ENCODE peak calls at places on chromosomes 16 and 17, in ten cellular contexts. One of them, this sample, is unnamed. For H3K4me1, the result is how much of the 10 kb centered on the place peaks cover.

GRCh38 chr17:35731239-35731931 is at the start of gene RASL10B:
- DNase-seq in aorta: peak
- DNase-seq in Peyer's patch: peak
- DNase-seq in PC-9: no peak
- DNase-seq in fibroblast of lung: peak
- DNase-seq in endodermal cell: peak
- DNase-seq in astrocyte: no peak
- DNase-seq in heart right ventricle: peak
- DNase-seq in CD8-positive, alpha-beta T cell: peak
- DNase-seq in K562: peak
- DNase-seq in this sample: no peak

GRCh38 chr17:80499961-80500665 is 23.7 kb upstream of the NPTX1 start:
- DNase-seq in heart right ventricle: no peak
- DNase-seq in aorta: no peak
- DNase-seq in K562: no peak
- DNase-seq in endodermal cell: no peak
- DNase-seq in astrocyte: no peak
- DNase-seq in CD8-positive, alpha-beta T cell: no peak
- DNase-seq in fibroblast of lung: no peak
- DNase-seq in Peyer's patch: no peak
- DNase-seq in PC-9: no peak
- DNase-seq in this sample: no peak

GRCh38 chr17:13822671-13823070 is 220.9 kb upstream of the HS3ST3A1 start:
- DNase-seq in PC-9: no peak
- DNase-seq in endodermal cell: no peak
- DNase-seq in fibroblast of lung: no peak
- DNase-seq in K562: no peak
- DNase-seq in CD8-positive, alpha-beta T cell: no peak
- DNase-seq in Peyer's patch: no peak
- DNase-seq in astrocyte: no peak
- DNase-seq in aorta: no peak
- DNase-seq in heart right ventricle: no peak
- DNase-seq in this sample: no peak

GRCh38 chr16:29868396-29868795 is 5.4 kb upstream of the CDIPT start:
- DNase-seq in CD8-positive, alpha-beta T cell: no peak
- DNase-seq in K562: no peak
- DNase-seq in astrocyte: no peak
- DNase-seq in endodermal cell: no peak
- DNase-seq in Peyer's patch: no peak
- DNase-seq in heart right ventricle: no peak
- DNase-seq in PC-9: no peak
- DNase-seq in aorta: no peak
- DNase-seq in fibroblast of lung: no peak
- DNase-seq in this sample: no peak

GRCh38 chr17:37212184-37212583 is 163.6 kb upstream of the C17orf78 start:
- DNase-seq in Peyer's patch: no peak
- DNase-seq in fibroblast of lung: no peak
- DNase-seq in PC-9: no peak
- DNase-seq in CD8-positive, alpha-beta T cell: no peak
- DNase-seq in aorta: no peak
- DNase-seq in K562: no peak
- DNase-seq in heart right ventricle: no peak
- DNase-seq in astrocyte: no peak
- DNase-seq in endodermal cell: no peak
- DNase-seq in this sample: no peak

GRCh38 chr16:349211-349610 is 3.3 kb downstream of the AXIN1 start:
- DNase-seq in aorta: no peak
- DNase-seq in astrocyte: no peak
- DNase-seq in PC-9: no peak
- DNase-seq in CD8-positive, alpha-beta T cell: no peak
- DNase-seq in endodermal cell: no peak
- DNase-seq in Peyer's patch: no peak
- DNase-seq in fibroblast of lung: no peak
- DNase-seq in heart right ventricle: no peak
- DNase-seq in K562: no peak
- DNase-seq in this sample: no peak

GRCh38 chr17:28071891-28072606 is 29.6 kb downstream of the NLK start:
- DNase-seq in CD8-positive, alpha-beta T cell: no peak
- DNase-seq in astrocyte: peak
- DNase-seq in heart right ventricle: no peak
- DNase-seq in PC-9: no peak
- DNase-seq in fibroblast of lung: peak
- DNase-seq in endodermal cell: no peak
- DNase-seq in Peyer's patch: no peak
- DNase-seq in K562: no peak
- DNase-seq in aorta: no peak
- DNase-seq in this sample: no peak

GRCh38 chr16:48272837-48273421 is 25.6 kb upstream of the ABCC11 start:
- DNase-seq in fibroblast of lung: peak
- DNase-seq in PC-9: no peak
- DNase-seq in CD8-positive, alpha-beta T cell: no peak
- DNase-seq in heart right ventricle: no peak
- DNase-seq in astrocyte: no peak
- DNase-seq in aorta: no peak
- DNase-seq in Peyer's patch: no peak
- DNase-seq in endodermal cell: no peak
- DNase-seq in K562: no peak
- DNase-seq in this sample: no peak

GRCh38 chr16:53822936-53823529 is 119.1 kb downstream of the FTO start:
- DNase-seq in astrocyte: peak
- DNase-seq in fibroblast of lung: peak
- DNase-seq in aorta: no peak
- DNase-seq in CD8-positive, alpha-beta T cell: peak
- DNase-seq in heart right ventricle: no peak
- DNase-seq in endodermal cell: no peak
- DNase-seq in PC-9: no peak
- DNase-seq in K562: no peak
- DNase-seq in Peyer's patch: no peak
- DNase-seq in this sample: peak

GRCh38 chr17:14791221-14791620 is 473.9 kb downstream of the PMP22 start:
- DNase-seq in CD8-positive, alpha-beta T cell: no peak
- DNase-seq in endodermal cell: no peak
- DNase-seq in PC-9: no peak
- DNase-seq in fibroblast of lung: no peak
- DNase-seq in K562: no peak
- DNase-seq in heart right ventricle: no peak
- DNase-seq in astrocyte: no peak
- DNase-seq in aorta: no peak
- DNase-seq in Peyer's patch: no peak
- DNase-seq in this sample: no peak

GRCh38 chr17:74960739-74961342 is 11.7 kb downstream of the HID1 start:
- DNase-seq in aorta: no peak
- DNase-seq in CD8-positive, alpha-beta T cell: no peak
- DNase-seq in fibroblast of lung: peak
- DNase-seq in endodermal cell: peak
- DNase-seq in astrocyte: peak
- DNase-seq in heart right ventricle: no peak
- DNase-seq in K562: peak
- DNase-seq in Peyer's patch: peak
- DNase-seq in PC-9: no peak
- DNase-seq in this sample: peak

GRCh38 chr17:64386412-64387144 is 4.1 kb downstream of the PECAM1 start:
- DNase-seq in Peyer's patch: peak
- DNase-seq in aorta: peak
- DNase-seq in endodermal cell: no peak
- DNase-seq in fibroblast of lung: no peak
- DNase-seq in PC-9: no peak
- DNase-seq in K562: no peak
- DNase-seq in astrocyte: no peak
- DNase-seq in heart right ventricle: no peak
- DNase-seq in CD8-positive, alpha-beta T cell: no peak
- DNase-seq in this sample: no peak

GRCh38 chr17:48903401-48903800 is 4.8 kb upstream of the UBE2Z start:
- DNase-seq in PC-9: no peak
- DNase-seq in fibroblast of lung: no peak
- DNase-seq in Peyer's patch: no peak
- DNase-seq in K562: no peak
- DNase-seq in aorta: peak
- DNase-seq in astrocyte: no peak
- DNase-seq in CD8-positive, alpha-beta T cell: no peak
- DNase-seq in heart right ventricle: no peak
- DNase-seq in endodermal cell: no peak
- DNase-seq in this sample: no peak

DNA sequence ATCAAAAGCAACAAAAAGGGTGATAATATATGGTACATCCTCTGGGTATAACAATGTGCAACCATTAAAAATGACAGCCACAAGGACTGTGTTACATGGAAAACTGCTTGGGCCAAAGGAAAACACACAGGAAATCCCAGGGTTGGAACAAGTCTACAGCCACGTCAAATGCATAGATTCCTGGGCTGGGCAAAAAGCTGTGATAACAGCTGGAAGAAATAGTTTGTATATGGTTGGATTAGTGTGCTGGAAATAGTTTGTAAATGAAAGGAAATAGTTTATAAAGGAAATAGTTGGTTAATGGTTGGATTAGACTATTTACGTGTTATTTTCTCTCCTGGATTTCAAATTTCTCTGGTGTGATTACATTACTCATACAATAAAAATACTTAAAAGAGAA is 2.6 kb downstream of the HSD17B2 start:
- DNase-seq in endodermal cell: no peak
- DNase-seq in PC-9: no peak
- DNase-seq in astrocyte: no peak
- DNase-seq in heart right ventricle: no peak
- DNase-seq in aorta: no peak
- DNase-seq in fibroblast of lung: no peak
- DNase-seq in CD8-positive, alpha-beta T cell: no peak
- DNase-seq in K562: no peak
- DNase-seq in Peyer's patch: no peak
- DNase-seq in this sample: no peak
- H3K27ac ChIP-seq in endodermal cell: no peak
- H3K27ac ChIP-seq in PC-9: no peak
- H3K27ac ChIP-seq in astrocyte: no peak
- H3K27ac ChIP-seq in heart right ventricle: no peak
- H3K27ac ChIP-seq in aorta: no peak
- H3K27ac ChIP-seq in fibroblast of lung: no peak
- H3K27ac ChIP-seq in CD8-positive, alpha-beta T cell: no peak
- H3K27ac ChIP-seq in K562: no peak
- H3K27ac ChIP-seq in Peyer's patch: no peak
- H3K27ac ChIP-seq in this sample: no peak

DNA sequence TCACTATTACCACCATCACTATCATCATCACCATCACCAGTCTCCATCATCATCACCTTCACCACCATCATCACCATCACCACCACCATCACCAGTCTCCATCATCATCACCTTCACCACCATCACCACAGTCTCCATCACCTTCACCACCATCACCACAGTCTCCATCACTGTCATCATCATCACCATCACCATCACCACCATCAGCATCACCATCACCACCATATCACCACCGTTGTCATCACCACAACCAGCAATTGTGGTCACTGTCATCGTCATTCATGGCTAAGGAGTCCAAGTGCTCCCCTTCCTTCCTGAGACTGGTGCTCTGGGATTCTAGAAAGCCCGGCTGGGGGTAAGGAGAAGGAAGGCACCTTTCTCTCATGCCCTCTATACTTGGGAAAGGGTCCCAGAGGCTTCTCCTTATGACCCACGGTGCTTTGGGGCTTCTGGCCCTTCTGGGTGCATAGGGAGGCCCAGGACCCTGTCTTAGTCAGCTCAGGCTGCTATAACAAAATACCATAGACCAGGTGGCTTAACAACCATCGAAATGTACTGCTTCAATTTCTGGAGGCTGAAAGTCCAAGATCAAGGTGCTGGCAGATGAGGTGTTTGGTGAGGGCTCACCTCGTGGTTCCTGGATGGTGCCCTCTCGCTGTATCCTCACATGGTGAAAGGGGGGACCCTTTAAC is 93.4 kb upstream of the GSE1 start:
- DNase-seq in Peyer's patch: no peak
- DNase-seq in aorta: no peak
- DNase-seq in endodermal cell: no peak
- DNase-seq in heart right ventricle: no peak
- DNase-seq in K562: no peak
- DNase-seq in astrocyte: no peak
- DNase-seq in PC-9: no peak
- DNase-seq in CD8-positive, alpha-beta T cell: no peak
- DNase-seq in fibroblast of lung: no peak
- DNase-seq in this sample: no peak
- H3K4me1 ChIP-seq in Peyer's patch: under half
- H3K4me1 ChIP-seq in aorta: under half
- H3K4me1 ChIP-seq in endodermal cell: under half
- H3K4me1 ChIP-seq in heart right ventricle: under half
- H3K4me1 ChIP-seq in K562: half or more
- H3K4me1 ChIP-seq in astrocyte: under half
- H3K4me1 ChIP-seq in PC-9: half or more
- H3K4me1 ChIP-seq in CD8-positive, alpha-beta T cell: under half
- H3K4me1 ChIP-seq in fibroblast of lung: under half
- H3K4me1 ChIP-seq in this sample: under half

DNA sequence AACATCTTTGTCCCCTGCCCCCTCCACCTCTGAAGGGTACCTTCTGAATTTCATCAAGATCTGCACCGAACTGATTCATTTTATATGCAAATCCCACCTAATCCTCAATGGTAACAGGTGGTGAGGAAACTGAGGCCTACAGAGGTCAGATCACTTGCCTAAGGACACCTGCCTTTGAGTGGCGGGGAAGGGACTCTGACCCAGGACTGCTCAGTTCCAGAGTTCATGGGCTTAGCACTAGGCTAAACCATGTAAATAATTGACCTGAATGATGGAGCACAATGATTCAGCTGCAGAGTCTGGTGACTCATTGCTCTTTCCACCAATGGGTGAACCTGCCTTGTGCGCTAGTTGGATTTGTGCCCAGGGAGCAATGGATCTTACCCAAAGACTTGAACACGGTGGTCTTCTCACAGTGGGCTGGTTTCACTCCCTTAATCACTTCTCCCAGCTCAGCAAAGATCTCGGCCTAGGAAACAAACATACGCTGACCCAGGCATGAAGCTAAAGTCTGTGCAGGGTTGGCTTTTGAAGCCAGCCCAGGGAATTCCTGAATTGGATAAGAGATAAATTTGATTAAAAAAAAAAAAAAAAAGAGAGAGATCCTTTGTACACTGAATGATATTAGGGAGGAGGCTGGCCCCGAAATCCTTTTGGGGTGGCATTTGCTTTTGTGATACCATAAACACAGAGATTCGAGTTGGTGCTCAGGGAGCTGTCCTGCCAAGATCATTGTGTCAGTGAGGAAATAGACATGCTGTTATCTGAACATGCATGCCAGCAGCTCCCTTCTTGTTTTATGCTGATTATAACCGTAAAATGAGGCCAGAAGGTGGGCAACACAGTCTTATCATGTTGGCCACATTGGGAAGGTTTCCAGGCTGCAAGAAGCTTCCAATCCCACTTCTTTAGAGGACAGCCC is 17.0 kb downstream of the CRYM start:
- DNase-seq in endodermal cell: no peak
- DNase-seq in heart right ventricle: no peak
- DNase-seq in PC-9: no peak
- DNase-seq in CD8-positive, alpha-beta T cell: no peak
- DNase-seq in fibroblast of lung: peak
- DNase-seq in K562: peak
- DNase-seq in astrocyte: peak
- DNase-seq in aorta: no peak
- DNase-seq in Peyer's patch: peak
- DNase-seq in this sample: peak
- H3K27ac ChIP-seq in endodermal cell: no peak
- H3K27ac ChIP-seq in heart right ventricle: peak
- H3K27ac ChIP-seq in PC-9: no peak
- H3K27ac ChIP-seq in CD8-positive, alpha-beta T cell: no peak
- H3K27ac ChIP-seq in fibroblast of lung: no peak
- H3K27ac ChIP-seq in K562: peak
- H3K27ac ChIP-seq in astrocyte: no peak
- H3K27ac ChIP-seq in aorta: no peak
- H3K27ac ChIP-seq in Peyer's patch: no peak
- H3K27ac ChIP-seq in this sample: no peak

GRCh38 chr16:57381791-57382534 is 9.7 kb downstream of the CX3CL1 start:
- DNase-seq in K562: no peak
- DNase-seq in astrocyte: no peak
- DNase-seq in Peyer's patch: no peak
- DNase-seq in CD8-positive, alpha-beta T cell: no peak
- DNase-seq in fibroblast of lung: no peak
- DNase-seq in endodermal cell: no peak
- DNase-seq in aorta: no peak
- DNase-seq in PC-9: no peak
- DNase-seq in heart right ventricle: no peak
- DNase-seq in this sample: no peak
- H3K4me1 ChIP-seq in K562: under half
- H3K4me1 ChIP-seq in astrocyte: under half
- H3K4me1 ChIP-seq in Peyer's patch: under half
- H3K4me1 ChIP-seq in CD8-positive, alpha-beta T cell: under half
- H3K4me1 ChIP-seq in fibroblast of lung: under half
- H3K4me1 ChIP-seq in endodermal cell: under half
- H3K4me1 ChIP-seq in aorta: under half
- H3K4me1 ChIP-seq in PC-9: under half
- H3K4me1 ChIP-seq in heart right ventricle: half or more
- H3K4me1 ChIP-seq in this sample: under half

This sample was measured in foreskin keratinocyte.